ENCODE peak calls at places on chromosomes 16 and 17, in six cellular contexts. E is T-cell, Y is left ventricle myocardium superior, B is NCI-H748 treated with DMSO at 0.1 percent for 48 hours, P is AG09319, M is GM12865. R is an unnamed sample.
A peak's percentile ranks its signal among the peaks of the same experiment; 100 is the strongest.

GRCh38 chr16:9048302-9048700 is 43.1 kb upstream of the HAPSTR1 start:
- DNase-seq in P (no peak), Y (no peak), M (no peak), B (no peak), E (no peak), R (no peak)

GRCh38 chr17:17063546-17064122 is 21.4 kb downstream of the MPRIP start:
- DNase-seq in B (no peak), E (no peak), Y (peak; percentile 71), M (no peak), P (no peak), R (peak; percentile 84)

GRCh38 chr16:76535-77272 is 1.3 kb upstream of the MPG start:
- DNase-seq in P (peak; percentile 77), E (no peak), B (no peak), M (no peak), Y (peak; percentile 89), R (peak; percentile 90)

GRCh38 chr17:16583781-16584180 is 14.8 kb upstream of the ZNF287 start:
- DNase-seq in P (no peak), B (no peak), E (no peak), Y (no peak), M (no peak), R (no peak)

GRCh38 chr17:9825751-9826150 is at the start of gene GLP2R:
- DNase-seq in M (no peak), Y (no peak), E (no peak), B (no peak), P (no peak), R (no peak)

GRCh38 chr16:67163164-67163902 is 1.2 kb upstream of the HSF4 start:
- DNase-seq in M (peak; percentile 73), B (peak; percentile 66), E (no peak), P (no peak), Y (peak; percentile 83), R (peak; percentile 84)

GRCh38 chr17:64406321-64407200 is 15.9 kb upstream of the PECAM1 start:
- DNase-seq in P (no peak), Y (no peak), E (no peak), M (peak; percentile 40), B (no peak), R (peak; percentile 39)

GRCh38 chr16:83995756-83996155 is 27.7 kb downstream of the NECAB2 start:
- DNase-seq in Y (peak; percentile 65), M (peak; percentile 10), P (no peak), E (no peak), B (peak; percentile 77), R (peak; percentile 60)

GRCh38 chr16:23694707-23695373 is 16.2 kb downstream of the PLK1 start:
- DNase-seq in B (no peak), E (no peak), P (no peak), Y (no peak), M (peak; percentile 45), R (no peak)

GRCh38 chr17:48012151-48012520 is 25.5 kb downstream of the COPZ2 start:
- DNase-seq in E (peak; percentile 48), Y (peak; percentile 68), B (peak; percentile 90), M (peak; percentile 78), P (no peak), R (peak; percentile 64)

R was measured in Right ventricle myocardium superior.